ENCODE peak calls at places on chromosomes 16 and 17, in ten cellular contexts. B is stomach; V is H1; D is left lung; I is CD4-positive, alpha-beta memory T cell; Q is ascending aorta; W is esophagus squamous epithelium; M is testis; L is CD8-positive, alpha-beta memory T cell; S is left ventricle myocardium inferior. P is an unnamed sample. For H3K9me3 and H3K4me1, the result is how much of the 10 kb centered on the place peaks cover.

GRCh38 chr16:66741131-66741900 is 10.1 kb downstream of the DYNC1LI2 start:
- DNase-seq in B (peak), V (no peak), D (peak), I (no peak), Q (peak), W (no peak), M (peak), L (no peak), S (peak), P (peak)

GRCh38 chr17:37065486-37066321 is 117.0 kb downstream of the AATF start:
- DNase-seq in B (no peak), V (no peak), D (no peak), I (no peak), Q (no peak), W (no peak), M (no peak), L (no peak), S (no peak), P (peak)

GRCh38 chr17:31788956-31789355 is 70.1 kb downstream of the COPRS start:
- DNase-seq in B (no peak), V (no peak), D (no peak), I (no peak), Q (no peak), W (no peak), M (no peak), L (no peak), S (no peak), P (no peak)

GRCh38 chr17:57876023-57876865 is 26.4 kb upstream of the MRPS23 start:
- DNase-seq in B (no peak), V (no peak), D (no peak), I (no peak), Q (no peak), W (no peak), M (no peak), L (no peak), S (no peak), P (no peak)

GRCh38 chr17:17506893-17507464 is 10.8 kb upstream of the RASD1 start:
- DNase-seq in B (peak), V (no peak), D (no peak), I (no peak), Q (no peak), W (no peak), M (no peak), L (no peak), S (peak), P (no peak)

GRCh38 chr16:83928341-83929055 is 24.5 kb upstream of the OSGIN1 start:
- DNase-seq in B (no peak), V (no peak), D (no peak), I (no peak), Q (no peak), W (no peak), M (no peak), L (no peak), S (no peak), P (no peak)

GRCh38 chr17:48470388-48471034 is 40.5 kb upstream of the SKAP1 start:
- DNase-seq in B (no peak), V (no peak), D (no peak), I (no peak), Q (no peak), W (no peak), M (no peak), L (no peak), S (no peak), P (no peak)

GRCh38 chr17:14359251-14359939 is 58.5 kb downstream of the HS3ST3B1 start:
- DNase-seq in B (no peak), V (no peak), D (peak), I (peak), Q (no peak), W (no peak), M (no peak), L (no peak), S (no peak), P (no peak)

GRCh38 chr16:87819282-87819681 is 50.0 kb downstream of the SLC7A5 start:
- DNase-seq in B (no peak), V (no peak), D (no peak), I (no peak), Q (no peak), W (no peak), M (no peak), L (no peak), S (no peak), P (no peak)

GRCh38 chr17:8392674-8393469 is 4.8 kb downstream of the RNF222 start:
- DNase-seq in B (no peak), V (no peak), D (no peak), I (no peak), Q (no peak), W (no peak), M (no peak), L (no peak), S (no peak), P (no peak)

GRCh38 chr16:47504599-47504998 is 43.5 kb downstream of the PHKB start:
- DNase-seq in B (no peak), V (no peak), D (no peak), I (no peak), Q (no peak), W (no peak), M (no peak), L (no peak), S (no peak), P (no peak)

GRCh38 chr16:19718624-19718965 is 524 bp downstream of the IQCK start:
- DNase-seq in B (no peak), V (no peak), D (no peak), I (no peak), Q (no peak), W (no peak), M (peak), L (no peak), S (no peak), P (no peak)

GRCh38 chr17:77707546-77707945 is 251.0 kb upstream of the TNRC6C start:
- DNase-seq in B (no peak), V (no peak), D (no peak), I (no peak), Q (peak), W (no peak), M (no peak), L (no peak), S (no peak), P (no peak)

GRCh38 chr17:77708049-77708448 is 250.5 kb upstream of the TNRC6C start:
- DNase-seq in B (no peak), V (no peak), D (no peak), I (no peak), Q (peak), W (no peak), M (no peak), L (no peak), S (no peak), P (no peak)

GRCh38 chr17:77706938-77707337 is 251.6 kb upstream of the TNRC6C start:
- DNase-seq in B (no peak), V (no peak), D (no peak), I (no peak), Q (peak), W (no peak), M (no peak), L (no peak), S (no peak), P (no peak)

GRCh38 chr17:77701996-77702395 is 256.5 kb upstream of the TNRC6C start:
- DNase-seq in B (no peak), V (no peak), D (no peak), I (no peak), Q (peak), W (no peak), M (no peak), L (no peak), S (no peak), P (peak)

GRCh38 chr17:77704048-77704815 is 254.3 kb upstream of the TNRC6C start:
- DNase-seq in B (no peak), V (no peak), D (no peak), I (no peak), Q (peak), W (no peak), M (no peak), L (no peak), S (no peak), P (peak)
- H3K9me3 ChIP-seq in B (under half), V (under half), D (under half), I (under half), Q (under half), W (under half), M (under half), L (under half), S (under half), P (under half)

DNA sequence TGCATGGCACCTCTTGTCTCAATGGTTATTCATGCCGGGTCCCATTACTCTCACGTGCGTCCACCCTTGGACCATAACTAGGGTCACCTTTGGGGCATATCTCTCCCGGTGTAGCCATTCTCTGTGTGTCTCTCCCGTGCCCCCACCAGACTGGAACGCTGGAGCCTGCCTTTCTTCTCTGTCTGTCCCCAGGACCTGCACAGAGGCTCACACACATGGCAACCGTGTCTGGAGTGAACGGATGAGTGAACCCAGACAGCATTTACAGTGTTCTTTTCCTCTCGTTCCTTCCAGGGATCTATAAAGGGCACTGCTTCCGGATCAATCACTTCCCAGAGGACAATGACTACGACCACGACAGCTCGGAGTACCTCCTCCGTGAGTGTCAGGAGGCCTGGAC is 26.5 kb upstream of the CACNG1 start:
- DNase-seq in B (no peak), V (no peak), D (no peak), I (no peak), Q (no peak), W (no peak), M (no peak), L (no peak), S (no peak), P (no peak)
- H3K27ac ChIP-seq in B (no peak), V (no peak), D (no peak), I (no peak), Q (no peak), W (no peak), M (no peak), L (no peak), S (no peak), P (no peak)

GRCh38 chr17:56447166-56447565 is 146.3 kb upstream of the NOG start:
- DNase-seq in B (no peak), V (no peak), D (no peak), I (no peak), Q (no peak), W (no peak), M (no peak), L (no peak), S (no peak), P (no peak)

GRCh38 chr17:56451629-56452028 is 141.9 kb upstream of the NOG start:
- DNase-seq in B (no peak), V (no peak), D (no peak), I (no peak), Q (no peak), W (no peak), M (no peak), L (no peak), S (no peak), P (no peak)

GRCh38 chr17:56452469-56452868 is 141.0 kb upstream of the NOG start:
- DNase-seq in B (no peak), V (no peak), D (no peak), I (no peak), Q (no peak), W (no peak), M (no peak), L (no peak), S (no peak), P (no peak)

GRCh38 chr17:56449176-56449575 is 144.3 kb upstream of the NOG start:
- DNase-seq in B (no peak), V (no peak), D (no peak), I (no peak), Q (no peak), W (no peak), M (no peak), L (no peak), S (no peak), P (no peak)
- H3K4me1 ChIP-seq in B (under half), V (under half), D (under half), I (under half), Q (under half), W (under half), M (under half), L (under half), S (under half), P (under half)

DNA sequence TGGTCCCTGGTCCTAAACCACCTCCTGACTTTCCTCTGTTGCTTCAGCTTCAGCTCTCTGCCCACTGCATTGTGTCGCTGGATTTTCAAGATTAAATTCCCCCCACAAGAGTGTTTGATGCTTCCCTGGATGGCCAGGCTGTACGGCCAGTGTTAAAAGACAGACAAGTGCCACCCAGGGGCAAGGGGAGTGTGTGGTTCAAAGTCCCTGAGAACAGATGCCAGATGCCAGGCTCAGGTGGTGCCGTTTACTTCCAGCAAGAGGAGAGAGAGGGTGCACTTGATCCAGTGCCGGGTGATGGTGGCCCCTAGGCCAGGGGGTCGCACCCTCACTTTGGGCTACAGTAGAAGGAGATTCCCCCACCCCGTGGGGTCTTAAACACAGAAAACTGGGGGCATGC is 109.2 kb downstream of the RPTOR start:
- DNase-seq in B (no peak), V (no peak), D (no peak), I (no peak), Q (no peak), W (no peak), M (no peak), L (no peak), S (no peak), P (no peak)
- H3K9me3 ChIP-seq in B (under half), V (under half), D (under half), I (under half), Q (under half), W (under half), M (under half), L (under half), S (under half), P (under half)

GRCh38 chr17:81734405-81735055 is 22.4 kb downstream of the SLC25A10 start:
- DNase-seq in B (peak), V (no peak), D (no peak), I (no peak), Q (no peak), W (no peak), M (no peak), L (no peak), S (no peak), P (peak)

GRCh38 chr17:81733507-81734404 is 21.7 kb downstream of the SLC25A10 start:
- DNase-seq in B (peak), V (no peak), D (peak), I (peak), Q (peak), W (no peak), M (peak), L (peak), S (peak), P (peak)

GRCh38 chr17:81738801-81739393 is 26.8 kb downstream of the SLC25A10 start:
- DNase-seq in B (no peak), V (no peak), D (no peak), I (no peak), Q (no peak), W (no peak), M (no peak), L (no peak), S (no peak), P (no peak)

GRCh38 chr17:81737947-81738800 is 26.1 kb downstream of the SLC25A10 start:
- DNase-seq in B (no peak), V (no peak), D (no peak), I (no peak), Q (no peak), W (no peak), M (no peak), L (no peak), S (no peak), P (no peak)

DNA sequence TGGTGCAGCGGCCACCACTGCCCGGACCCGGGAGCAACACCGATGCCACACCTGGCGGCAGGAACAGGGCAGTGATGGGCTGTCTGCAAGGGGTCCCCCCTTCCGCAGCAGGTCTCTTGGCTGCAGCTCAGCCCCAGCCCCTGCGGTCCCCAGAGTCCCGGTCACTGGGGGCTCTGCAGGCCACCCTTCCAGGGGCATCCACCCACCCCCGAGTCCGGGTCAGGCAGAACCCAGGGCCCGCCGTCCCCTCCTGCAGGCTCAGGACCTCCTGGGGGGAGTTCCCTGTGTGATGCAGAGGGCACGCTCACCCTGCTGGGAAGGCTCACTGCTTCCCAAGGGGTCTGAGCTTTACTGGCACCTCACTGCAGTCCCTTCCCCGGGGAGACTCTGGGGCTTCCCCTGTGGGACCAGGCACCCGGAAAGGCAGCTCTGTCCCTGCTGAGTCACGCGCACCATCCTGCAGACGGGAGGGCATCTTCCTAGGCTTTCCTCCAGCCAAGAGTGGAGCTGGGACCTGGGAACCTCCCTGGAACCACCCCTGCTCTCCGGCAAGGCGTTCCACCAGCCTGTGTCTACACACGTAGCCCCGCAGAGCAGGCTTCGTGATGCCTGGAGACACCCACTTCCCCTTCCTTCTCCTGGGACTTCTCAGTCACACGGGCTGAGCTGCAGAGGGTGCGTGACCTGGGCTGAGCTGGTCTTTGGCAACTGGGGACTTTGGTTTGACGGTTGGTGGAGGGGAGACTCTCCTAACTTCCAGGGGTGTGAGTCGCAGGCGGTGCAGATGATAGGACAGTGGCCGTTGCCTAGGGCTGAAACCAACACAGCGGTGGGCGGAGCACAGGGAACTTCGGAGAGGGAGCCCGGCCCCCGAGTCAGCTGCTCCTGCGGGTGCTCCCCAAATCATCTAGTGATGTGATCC is 23.4 kb downstream of the SLC25A10 start:
- DNase-seq in B (peak), V (no peak), D (peak), I (no peak), Q (no peak), W (no peak), M (no peak), L (no peak), S (no peak), P (peak)
- H3K27ac ChIP-seq in B (no peak), V (no peak), D (peak), I (no peak), Q (no peak), W (peak), M (no peak), L (no peak), S (no peak), P (peak)

P was measured in suprapubic skin.